ENCODE peak calls at places on chromosomes 2 and 18, in ten cellular contexts. One of them, this sample, is unnamed.

GRCh38 chr2:147688252-147688651 is 156.6 kb upstream of the ACVR2A start:
- DNase-seq in activated T-helper 1 cell treated with Interleukin-2 at 50 U/mL for 16 hours: no peak
- DNase-seq in frontal cortex: no peak
- DNase-seq in fibroblast of lung: no peak
- DNase-seq in activated CD4-positive, alpha-beta T cell treated with anti-CD3 and anti-CD28 coated beads, Interleukin-2, amount 50 U/mL, for 48 hours: no peak
- DNase-seq in kidney: no peak
- DNase-seq in NAMALWA: no peak
- DNase-seq in EH: peak; percentile 36
- DNase-seq in NCI-H2081: no peak
- DNase-seq in NCI-H1436: no peak
- DNase-seq in this sample: no peak

GRCh38 chr2:104444392-104444791 is 409.5 kb upstream of the POU3F3 start:
- DNase-seq in EH: no peak
- DNase-seq in NAMALWA: no peak
- DNase-seq in NCI-H2081: no peak
- DNase-seq in fibroblast of lung: no peak
- DNase-seq in activated T-helper 1 cell treated with Interleukin-2 at 50 U/mL for 16 hours: no peak
- DNase-seq in kidney: no peak
- DNase-seq in activated CD4-positive, alpha-beta T cell treated with anti-CD3 and anti-CD28 coated beads, Interleukin-2, amount 50 U/mL, for 48 hours: no peak
- DNase-seq in NCI-H1436: no peak
- DNase-seq in frontal cortex: no peak
- DNase-seq in this sample: no peak

GRCh38 chr18:36187826-36188721 is 777 bp downstream of the MOCOS start:
- DNase-seq in fibroblast of lung: peak; percentile 75
- DNase-seq in EH: peak; percentile 68
- DNase-seq in frontal cortex: no peak
- DNase-seq in activated CD4-positive, alpha-beta T cell treated with anti-CD3 and anti-CD28 coated beads, Interleukin-2, amount 50 U/mL, for 48 hours: no peak
- DNase-seq in kidney: peak; percentile 81
- DNase-seq in NCI-H1436: no peak
- DNase-seq in NAMALWA: no peak
- DNase-seq in activated T-helper 1 cell treated with Interleukin-2 at 50 U/mL for 16 hours: no peak
- DNase-seq in NCI-H2081: no peak
- DNase-seq in this sample: no peak

GRCh38 chr2:28199995-28200394 is 192.7 kb upstream of the FOSL2 start:
- DNase-seq in NCI-H2081: no peak
- DNase-seq in EH: peak; percentile 18
- DNase-seq in NAMALWA: no peak
- DNase-seq in NCI-H1436: no peak
- DNase-seq in fibroblast of lung: no peak
- DNase-seq in frontal cortex: no peak
- DNase-seq in activated CD4-positive, alpha-beta T cell treated with anti-CD3 and anti-CD28 coated beads, Interleukin-2, amount 50 U/mL, for 48 hours: no peak
- DNase-seq in activated T-helper 1 cell treated with Interleukin-2 at 50 U/mL for 16 hours: no peak
- DNase-seq in kidney: no peak
- DNase-seq in this sample: no peak

GRCh38 chr2:139790807-139791206 is 1010.6 kb upstream of the NXPH2 start:
- DNase-seq in EH: no peak
- DNase-seq in NCI-H2081: peak; percentile 13
- DNase-seq in fibroblast of lung: peak; percentile 56
- DNase-seq in NCI-H1436: peak; percentile 36
- DNase-seq in NAMALWA: peak; percentile 46
- DNase-seq in activated CD4-positive, alpha-beta T cell treated with anti-CD3 and anti-CD28 coated beads, Interleukin-2, amount 50 U/mL, for 48 hours: no peak
- DNase-seq in frontal cortex: no peak
- DNase-seq in activated T-helper 1 cell treated with Interleukin-2 at 50 U/mL for 16 hours: no peak
- DNase-seq in kidney: no peak
- DNase-seq in this sample: no peak

GRCh38 chr2:99864561-99865216 is 277.7 kb downstream of the AFF3 start:
- DNase-seq in activated T-helper 1 cell treated with Interleukin-2 at 50 U/mL for 16 hours: no peak
- DNase-seq in NCI-H1436: no peak
- DNase-seq in activated CD4-positive, alpha-beta T cell treated with anti-CD3 and anti-CD28 coated beads, Interleukin-2, amount 50 U/mL, for 48 hours: no peak
- DNase-seq in NCI-H2081: peak; percentile 41
- DNase-seq in frontal cortex: no peak
- DNase-seq in fibroblast of lung: peak; percentile 85
- DNase-seq in NAMALWA: no peak
- DNase-seq in EH: peak; percentile 68
- DNase-seq in kidney: no peak
- DNase-seq in this sample: no peak

GRCh38 chr2:85578243-85579180 is 1.1 kb downstream of the VAMP8 start:
- DNase-seq in NCI-H2081: no peak
- DNase-seq in activated CD4-positive, alpha-beta T cell treated with anti-CD3 and anti-CD28 coated beads, Interleukin-2, amount 50 U/mL, for 48 hours: no peak
- DNase-seq in activated T-helper 1 cell treated with Interleukin-2 at 50 U/mL for 16 hours: no peak
- DNase-seq in kidney: peak; percentile 85
- DNase-seq in NCI-H1436: no peak
- DNase-seq in NAMALWA: peak; percentile 79
- DNase-seq in EH: no peak
- DNase-seq in frontal cortex: no peak
- DNase-seq in fibroblast of lung: no peak
- DNase-seq in this sample: no peak

GRCh38 chr2:160367887-160368286 is 125.7 kb downstream of the RBMS1 start:
- DNase-seq in activated T-helper 1 cell treated with Interleukin-2 at 50 U/mL for 16 hours: no peak
- DNase-seq in NAMALWA: peak; percentile 9
- DNase-seq in activated CD4-positive, alpha-beta T cell treated with anti-CD3 and anti-CD28 coated beads, Interleukin-2, amount 50 U/mL, for 48 hours: no peak
- DNase-seq in EH: peak; percentile 99
- DNase-seq in kidney: no peak
- DNase-seq in fibroblast of lung: peak; percentile 97
- DNase-seq in frontal cortex: no peak
- DNase-seq in NCI-H2081: no peak
- DNase-seq in NCI-H1436: no peak
- DNase-seq in this sample: no peak

GRCh38 chr2:176582990-176583481 is 313.8 kb downstream of the MTX2 start:
- DNase-seq in frontal cortex: no peak
- DNase-seq in NAMALWA: no peak
- DNase-seq in fibroblast of lung: peak; percentile 89
- DNase-seq in activated T-helper 1 cell treated with Interleukin-2 at 50 U/mL for 16 hours: no peak
- DNase-seq in NCI-H2081: no peak
- DNase-seq in EH: peak; percentile 92
- DNase-seq in kidney: no peak
- DNase-seq in NCI-H1436: no peak
- DNase-seq in activated CD4-positive, alpha-beta T cell treated with anti-CD3 and anti-CD28 coated beads, Interleukin-2, amount 50 U/mL, for 48 hours: no peak
- DNase-seq in this sample: no peak

GRCh38 chr2:158502984-158503383 is 46.2 kb downstream of the PKP4 start:
- DNase-seq in frontal cortex: no peak
- DNase-seq in kidney: no peak
- DNase-seq in EH: peak; percentile 96
- DNase-seq in NAMALWA: no peak
- DNase-seq in fibroblast of lung: peak; percentile 81
- DNase-seq in activated CD4-positive, alpha-beta T cell treated with anti-CD3 and anti-CD28 coated beads, Interleukin-2, amount 50 U/mL, for 48 hours: no peak
- DNase-seq in activated T-helper 1 cell treated with Interleukin-2 at 50 U/mL for 16 hours: no peak
- DNase-seq in NCI-H1436: no peak
- DNase-seq in NCI-H2081: no peak
- DNase-seq in this sample: no peak

GRCh38 chr2:71671203-71671602 is 217.8 kb downstream of the DYSF start:
- DNase-seq in kidney: peak; percentile 29
- DNase-seq in NCI-H2081: no peak
- DNase-seq in NCI-H1436: no peak
- DNase-seq in EH: no peak
- DNase-seq in activated CD4-positive, alpha-beta T cell treated with anti-CD3 and anti-CD28 coated beads, Interleukin-2, amount 50 U/mL, for 48 hours: no peak
- DNase-seq in NAMALWA: no peak
- DNase-seq in frontal cortex: no peak
- DNase-seq in activated T-helper 1 cell treated with Interleukin-2 at 50 U/mL for 16 hours: no peak
- DNase-seq in fibroblast of lung: no peak
- DNase-seq in this sample: no peak

GRCh38 chr2:76599732-76600368 is 889.1 kb upstream of the GCFC2 start:
- DNase-seq in NCI-H2081: peak; percentile 89
- DNase-seq in activated CD4-positive, alpha-beta T cell treated with anti-CD3 and anti-CD28 coated beads, Interleukin-2, amount 50 U/mL, for 48 hours: no peak
- DNase-seq in NCI-H1436: peak; percentile 86
- DNase-seq in fibroblast of lung: peak; percentile 78
- DNase-seq in kidney: no peak
- DNase-seq in frontal cortex: peak; percentile 11
- DNase-seq in activated T-helper 1 cell treated with Interleukin-2 at 50 U/mL for 16 hours: no peak
- DNase-seq in EH: peak; percentile 2
- DNase-seq in NAMALWA: peak; percentile 94
- DNase-seq in this sample: no peak

GRCh38 chr18:60892441-60892840 is 440.8 kb upstream of the CDH20 start:
- DNase-seq in fibroblast of lung: peak; percentile 22
- DNase-seq in activated T-helper 1 cell treated with Interleukin-2 at 50 U/mL for 16 hours: no peak
- DNase-seq in NCI-H2081: no peak
- DNase-seq in kidney: no peak
- DNase-seq in NAMALWA: no peak
- DNase-seq in EH: no peak
- DNase-seq in NCI-H1436: no peak
- DNase-seq in frontal cortex: no peak
- DNase-seq in activated CD4-positive, alpha-beta T cell treated with anti-CD3 and anti-CD28 coated beads, Interleukin-2, amount 50 U/mL, for 48 hours: no peak
- DNase-seq in this sample: no peak

GRCh38 chr2:229237270-229237669 is 33.8 kb downstream of the PID1 start:
- DNase-seq in frontal cortex: no peak
- DNase-seq in EH: no peak
- DNase-seq in activated T-helper 1 cell treated with Interleukin-2 at 50 U/mL for 16 hours: no peak
- DNase-seq in activated CD4-positive, alpha-beta T cell treated with anti-CD3 and anti-CD28 coated beads, Interleukin-2, amount 50 U/mL, for 48 hours: no peak
- DNase-seq in NCI-H2081: no peak
- DNase-seq in fibroblast of lung: no peak
- DNase-seq in kidney: no peak
- DNase-seq in NAMALWA: no peak
- DNase-seq in NCI-H1436: no peak
- DNase-seq in this sample: no peak

GRCh38 chr2:67322361-67323001 is 74.7 kb upstream of the ETAA1 start:
- DNase-seq in NCI-H1436: peak; percentile 18
- DNase-seq in kidney: no peak
- DNase-seq in NCI-H2081: peak; percentile 68
- DNase-seq in fibroblast of lung: peak; percentile 79
- DNase-seq in frontal cortex: peak; percentile 1
- DNase-seq in activated T-helper 1 cell treated with Interleukin-2 at 50 U/mL for 16 hours: no peak
- DNase-seq in EH: peak; percentile 70
- DNase-seq in NAMALWA: no peak
- DNase-seq in activated CD4-positive, alpha-beta T cell treated with anti-CD3 and anti-CD28 coated beads, Interleukin-2, amount 50 U/mL, for 48 hours: no peak
- DNase-seq in this sample: peak; percentile 1

GRCh38 chr2:19786408-19787058 is 115.2 kb downstream of the TTC32 start:
- DNase-seq in EH: peak; percentile 87
- DNase-seq in NAMALWA: no peak
- DNase-seq in NCI-H1436: no peak
- DNase-seq in activated CD4-positive, alpha-beta T cell treated with anti-CD3 and anti-CD28 coated beads, Interleukin-2, amount 50 U/mL, for 48 hours: no peak
- DNase-seq in fibroblast of lung: peak; percentile 75
- DNase-seq in kidney: no peak
- DNase-seq in NCI-H2081: no peak
- DNase-seq in activated T-helper 1 cell treated with Interleukin-2 at 50 U/mL for 16 hours: no peak
- DNase-seq in frontal cortex: no peak
- DNase-seq in this sample: no peak

GRCh38 chr2:30655211-30655610 is 152.0 kb downstream of the CAPN13 start:
- DNase-seq in NAMALWA: no peak
- DNase-seq in fibroblast of lung: no peak
- DNase-seq in kidney: no peak
- DNase-seq in EH: peak; percentile 34
- DNase-seq in activated T-helper 1 cell treated with Interleukin-2 at 50 U/mL for 16 hours: no peak
- DNase-seq in activated CD4-positive, alpha-beta T cell treated with anti-CD3 and anti-CD28 coated beads, Interleukin-2, amount 50 U/mL, for 48 hours: no peak
- DNase-seq in NCI-H1436: no peak
- DNase-seq in NCI-H2081: no peak
- DNase-seq in frontal cortex: no peak
- DNase-seq in this sample: no peak

GRCh38 chr2:12282780-12283695 is 433.7 kb upstream of the TRIB2 start:
- DNase-seq in activated T-helper 1 cell treated with Interleukin-2 at 50 U/mL for 16 hours: no peak
- DNase-seq in kidney: no peak
- DNase-seq in frontal cortex: no peak
- DNase-seq in NAMALWA: no peak
- DNase-seq in NCI-H2081: no peak
- DNase-seq in fibroblast of lung: no peak
- DNase-seq in activated CD4-positive, alpha-beta T cell treated with anti-CD3 and anti-CD28 coated beads, Interleukin-2, amount 50 U/mL, for 48 hours: no peak
- DNase-seq in EH: no peak
- DNase-seq in NCI-H1436: no peak
- DNase-seq in this sample: no peak

GRCh38 chr2:224195954-224196571 is 157.0 kb upstream of the SERPINE2 start:
- DNase-seq in NAMALWA: no peak
- DNase-seq in activated T-helper 1 cell treated with Interleukin-2 at 50 U/mL for 16 hours: no peak
- DNase-seq in NCI-H2081: no peak
- DNase-seq in frontal cortex: peak; percentile 30
- DNase-seq in fibroblast of lung: no peak
- DNase-seq in kidney: no peak
- DNase-seq in EH: no peak
- DNase-seq in activated CD4-positive, alpha-beta T cell treated with anti-CD3 and anti-CD28 coated beads, Interleukin-2, amount 50 U/mL, for 48 hours: no peak
- DNase-seq in NCI-H1436: no peak
- DNase-seq in this sample: no peak

GRCh38 chr2:63840081-63840784 is 1.5 kb upstream of the UGP2 start:
- DNase-seq in frontal cortex: no peak
- DNase-seq in fibroblast of lung: no peak
- DNase-seq in activated CD4-positive, alpha-beta T cell treated with anti-CD3 and anti-CD28 coated beads, Interleukin-2, amount 50 U/mL, for 48 hours: no peak
- DNase-seq in NCI-H1436: peak; percentile 66
- DNase-seq in NCI-H2081: peak; percentile 71
- DNase-seq in NAMALWA: peak; percentile 94
- DNase-seq in kidney: no peak
- DNase-seq in activated T-helper 1 cell treated with Interleukin-2 at 50 U/mL for 16 hours: no peak
- DNase-seq in EH: no peak
- DNase-seq in this sample: no peak

GRCh38 chr2:72824224-72824842 is 1.5 kb downstream of the EXOC6B start:
- DNase-seq in fibroblast of lung: peak; percentile 51
- DNase-seq in NCI-H2081: no peak
- DNase-seq in NCI-H1436: no peak
- DNase-seq in kidney: no peak
- DNase-seq in frontal cortex: no peak
- DNase-seq in EH: peak; percentile 73
- DNase-seq in NAMALWA: no peak
- DNase-seq in activated T-helper 1 cell treated with Interleukin-2 at 50 U/mL for 16 hours: no peak
- DNase-seq in activated CD4-positive, alpha-beta T cell treated with anti-CD3 and anti-CD28 coated beads, Interleukin-2, amount 50 U/mL, for 48 hours: no peak
- DNase-seq in this sample: no peak

GRCh38 chr2:96768083-96768561 is 7.4 kb downstream of the CNNM4 start:
- DNase-seq in activated T-helper 1 cell treated with Interleukin-2 at 50 U/mL for 16 hours: no peak
- DNase-seq in frontal cortex: no peak
- DNase-seq in NAMALWA: peak; percentile 56
- DNase-seq in NCI-H1436: no peak
- DNase-seq in fibroblast of lung: no peak
- DNase-seq in NCI-H2081: no peak
- DNase-seq in kidney: no peak
- DNase-seq in activated CD4-positive, alpha-beta T cell treated with anti-CD3 and anti-CD28 coated beads, Interleukin-2, amount 50 U/mL, for 48 hours: no peak
- DNase-seq in EH: no peak
- DNase-seq in this sample: no peak

GRCh38 chr2:71546777-71547281 is 93.5 kb downstream of the DYSF start:
- DNase-seq in EH: no peak
- DNase-seq in NAMALWA: no peak
- DNase-seq in NCI-H1436: no peak
- DNase-seq in fibroblast of lung: no peak
- DNase-seq in activated CD4-positive, alpha-beta T cell treated with anti-CD3 and anti-CD28 coated beads, Interleukin-2, amount 50 U/mL, for 48 hours: no peak
- DNase-seq in activated T-helper 1 cell treated with Interleukin-2 at 50 U/mL for 16 hours: no peak
- DNase-seq in NCI-H2081: no peak
- DNase-seq in frontal cortex: peak; percentile 57
- DNase-seq in kidney: peak; percentile 48
- DNase-seq in this sample: no peak

GRCh38 chr2:38722271-38723115 is 28.7 kb downstream of the SRSF7 start:
- DNase-seq in activated T-helper 1 cell treated with Interleukin-2 at 50 U/mL for 16 hours: no peak
- DNase-seq in NCI-H1436: no peak
- DNase-seq in frontal cortex: no peak
- DNase-seq in EH: no peak
- DNase-seq in NAMALWA: peak; percentile 51
- DNase-seq in fibroblast of lung: no peak
- DNase-seq in kidney: no peak
- DNase-seq in NCI-H2081: no peak
- DNase-seq in activated CD4-positive, alpha-beta T cell treated with anti-CD3 and anti-CD28 coated beads, Interleukin-2, amount 50 U/mL, for 48 hours: peak; percentile 73
- DNase-seq in this sample: no peak

GRCh38 chr2:138579556-138579955 is 78.0 kb downstream of the SPOPL start:
- DNase-seq in NCI-H1436: no peak
- DNase-seq in kidney: no peak
- DNase-seq in NCI-H2081: no peak
- DNase-seq in activated CD4-positive, alpha-beta T cell treated with anti-CD3 and anti-CD28 coated beads, Interleukin-2, amount 50 U/mL, for 48 hours: no peak
- DNase-seq in frontal cortex: no peak
- DNase-seq in fibroblast of lung: no peak
- DNase-seq in activated T-helper 1 cell treated with Interleukin-2 at 50 U/mL for 16 hours: no peak
- DNase-seq in NAMALWA: no peak
- DNase-seq in EH: no peak
- DNase-seq in this sample: no peak

GRCh38 chr2:166127217-166128155 is at the start of gene SCN1A:
- DNase-seq in frontal cortex: no peak
- DNase-seq in NCI-H1436: peak; percentile 67
- DNase-seq in EH: peak; percentile 47
- DNase-seq in activated CD4-positive, alpha-beta T cell treated with anti-CD3 and anti-CD28 coated beads, Interleukin-2, amount 50 U/mL, for 48 hours: no peak
- DNase-seq in kidney: no peak
- DNase-seq in NAMALWA: peak; percentile 61
- DNase-seq in NCI-H2081: peak; percentile 47
- DNase-seq in activated T-helper 1 cell treated with Interleukin-2 at 50 U/mL for 16 hours: no peak
- DNase-seq in fibroblast of lung: peak; percentile 70
- DNase-seq in this sample: no peak

GRCh38 chr18:73545497-73545896 is 602.1 kb downstream of the FBXO15 start:
- DNase-seq in frontal cortex: no peak
- DNase-seq in activated T-helper 1 cell treated with Interleukin-2 at 50 U/mL for 16 hours: no peak
- DNase-seq in NCI-H1436: no peak
- DNase-seq in EH: no peak
- DNase-seq in fibroblast of lung: no peak
- DNase-seq in activated CD4-positive, alpha-beta T cell treated with anti-CD3 and anti-CD28 coated beads, Interleukin-2, amount 50 U/mL, for 48 hours: no peak
- DNase-seq in NCI-H2081: no peak
- DNase-seq in kidney: no peak
- DNase-seq in NAMALWA: no peak
- DNase-seq in this sample: no peak

GRCh38 chr18:785242-785641 is 26.8 kb downstream of the YES1 start:
- DNase-seq in kidney: no peak
- DNase-seq in NCI-H2081: no peak
- DNase-seq in fibroblast of lung: no peak
- DNase-seq in NCI-H1436: no peak
- DNase-seq in NAMALWA: no peak
- DNase-seq in activated T-helper 1 cell treated with Interleukin-2 at 50 U/mL for 16 hours: no peak
- DNase-seq in EH: no peak
- DNase-seq in activated CD4-positive, alpha-beta T cell treated with anti-CD3 and anti-CD28 coated beads, Interleukin-2, amount 50 U/mL, for 48 hours: no peak
- DNase-seq in frontal cortex: no peak
- DNase-seq in this sample: no peak